ENCODE peak calls at places on chromosomes 3 and 15, in five cellular contexts. One of them, this sample, is unnamed.

GRCh38 chr15:81869161-81869928 is 176.5 kb downstream of the MEX3B start:
- DNase-seq in left ventricle myocardium inferior: no peak
- DNase-seq in activated CD4-positive, CD25-positive, alpha-beta regulatory T cell: no peak
- DNase-seq in EH: no peak
- DNase-seq in SHP77: no peak
- DNase-seq in this sample: no peak

GRCh38 chr3:31606453-31606852 is 73.7 kb downstream of the STT3B start:
- DNase-seq in left ventricle myocardium inferior: no peak
- DNase-seq in SHP77: no peak
- DNase-seq in activated CD4-positive, CD25-positive, alpha-beta regulatory T cell: no peak
- DNase-seq in EH: no peak
- DNase-seq in this sample: no peak

GRCh38 chr3:18477620-18478019 is 52.5 kb upstream of the SATB1 start:
- DNase-seq in SHP77: no peak
- DNase-seq in left ventricle myocardium inferior: no peak
- DNase-seq in EH: no peak
- DNase-seq in activated CD4-positive, CD25-positive, alpha-beta regulatory T cell: no peak
- DNase-seq in this sample: no peak

GRCh38 chr3:191378142-191378541 is 47.8 kb upstream of the UTS2B start:
- DNase-seq in left ventricle myocardium inferior: no peak
- DNase-seq in SHP77: no peak
- DNase-seq in EH: peak
- DNase-seq in activated CD4-positive, CD25-positive, alpha-beta regulatory T cell: no peak
- DNase-seq in this sample: no peak

GRCh38 chr3:106589306-106589942 is 720.6 kb upstream of the CBLB start:
- DNase-seq in SHP77: no peak
- DNase-seq in activated CD4-positive, CD25-positive, alpha-beta regulatory T cell: no peak
- DNase-seq in EH: no peak
- DNase-seq in left ventricle myocardium inferior: no peak
- DNase-seq in this sample: no peak

GRCh38 chr15:91867581-91868026 is 14.1 kb downstream of the SLCO3A1 start:
- DNase-seq in EH: peak
- DNase-seq in left ventricle myocardium inferior: peak
- DNase-seq in activated CD4-positive, CD25-positive, alpha-beta regulatory T cell: no peak
- DNase-seq in SHP77: no peak
- DNase-seq in this sample: no peak

GRCh38 chr3:178350763-178351162 is 185.5 kb upstream of the KCNMB2 start:
- DNase-seq in activated CD4-positive, CD25-positive, alpha-beta regulatory T cell: no peak
- DNase-seq in EH: peak
- DNase-seq in SHP77: no peak
- DNase-seq in left ventricle myocardium inferior: no peak
- DNase-seq in this sample: no peak

GRCh38 chr15:83747050-83747717 is 93.3 kb downstream of the ADAMTSL3 start:
- DNase-seq in SHP77: no peak
- DNase-seq in activated CD4-positive, CD25-positive, alpha-beta regulatory T cell: no peak
- DNase-seq in left ventricle myocardium inferior: no peak
- DNase-seq in EH: peak
- DNase-seq in this sample: no peak

GRCh38 chr3:138187296-138188012 is at the start of gene ARMC8:
- DNase-seq in left ventricle myocardium inferior: peak
- DNase-seq in SHP77: peak
- DNase-seq in EH: peak
- DNase-seq in activated CD4-positive, CD25-positive, alpha-beta regulatory T cell: peak
- DNase-seq in this sample: peak

GRCh38 chr3:87856126-87856525 is 202.7 kb downstream of the CGGBP1 start:
- DNase-seq in left ventricle myocardium inferior: no peak
- DNase-seq in SHP77: no peak
- DNase-seq in activated CD4-positive, CD25-positive, alpha-beta regulatory T cell: no peak
- DNase-seq in EH: peak
- DNase-seq in this sample: no peak

GRCh38 chr15:70258369-70259029 is 160.8 kb upstream of the TLE3 start:
- DNase-seq in SHP77: no peak
- DNase-seq in activated CD4-positive, CD25-positive, alpha-beta regulatory T cell: peak
- DNase-seq in EH: no peak
- DNase-seq in left ventricle myocardium inferior: peak
- DNase-seq in this sample: no peak

GRCh38 chr3:72896996-72897757 is 9.3 kb downstream of the GXYLT2 start:
- DNase-seq in EH: peak
- DNase-seq in left ventricle myocardium inferior: no peak
- DNase-seq in SHP77: no peak
- DNase-seq in activated CD4-positive, CD25-positive, alpha-beta regulatory T cell: no peak
- DNase-seq in this sample: no peak

GRCh38 chr3:146972726-146973125 is 367.6 kb upstream of the PLSCR5 start:
- DNase-seq in EH: peak
- DNase-seq in SHP77: no peak
- DNase-seq in activated CD4-positive, CD25-positive, alpha-beta regulatory T cell: no peak
- DNase-seq in left ventricle myocardium inferior: no peak
- DNase-seq in this sample: no peak

GRCh38 chr3:142275856-142276255 is 50.5 kb upstream of the GK5 start:
- DNase-seq in SHP77: no peak
- DNase-seq in left ventricle myocardium inferior: no peak
- DNase-seq in activated CD4-positive, CD25-positive, alpha-beta regulatory T cell: no peak
- DNase-seq in EH: peak
- DNase-seq in this sample: no peak

GRCh38 chr3:184183679-184184078 is 2.3 kb upstream of the ABCF3 start:
- DNase-seq in SHP77: no peak
- DNase-seq in EH: no peak
- DNase-seq in activated CD4-positive, CD25-positive, alpha-beta regulatory T cell: no peak
- DNase-seq in left ventricle myocardium inferior: no peak
- DNase-seq in this sample: no peak

GRCh38 chr3:190269096-190269495 is 53.1 kb downstream of the CLDN1 start:
- DNase-seq in left ventricle myocardium inferior: no peak
- DNase-seq in EH: no peak
- DNase-seq in activated CD4-positive, CD25-positive, alpha-beta regulatory T cell: no peak
- DNase-seq in SHP77: no peak
- DNase-seq in this sample: no peak